ENCODE peak calls at places on chromosomes 4 and X, in ten cellular contexts. N, K, L, G, T, J, U, R, Z and F are unnamed samples.

GRCh38 chr4:39062499-39062898 is 467 bp downstream of the KLHL5 start:
- DNase-seq in J (no peak), N (no peak), U (no peak), R (no peak), G (no peak), L (no peak), T (no peak), K (no peak), Z (no peak), F (no peak)

GRCh38 chr4:82677327-82677726 is 115.5 kb upstream of the TMEM150C start:
- DNase-seq in Z (no peak), G (no peak), L (no peak), U (peak; percentile 50), N (no peak), J (no peak), K (no peak), T (no peak), R (no peak), F (no peak)

GRCh38 chr4:167234388-167234881 is at the start of gene SPOCK3:
- DNase-seq in U (peak; percentile 44), R (peak; percentile 75), T (no peak), K (peak; percentile 28), Z (no peak), L (no peak), N (no peak), G (peak; percentile 52), J (peak; percentile 4), F (peak; percentile 5)

GRCh38 chr4:8188085-8188484 is 11.0 kb upstream of the SH3TC1 start:
- DNase-seq in U (peak; percentile 35), K (no peak), N (peak; percentile 45), L (no peak), G (peak; percentile 79), R (no peak), Z (no peak), T (no peak), J (no peak), F (no peak)

GRCh38 chrX:132086717-132087116 is 41.1 kb downstream of the FRMD7 start:
- DNase-seq in L (no peak), Z (no peak), R (no peak), N (no peak), J (peak; percentile 35), K (no peak), T (no peak), G (no peak), U (peak; percentile 65), F (no peak)

GRCh38 chr4:23922535-23923115 is 32.8 kb upstream of the PPARGC1A start:
- DNase-seq in U (no peak), T (no peak), K (no peak), J (no peak), N (no peak), R (no peak), L (no peak), Z (no peak), G (no peak), F (no peak)

GRCh38 chr4:151325320-151326246 is at the start of gene SH3D19:
- DNase-seq in U (peak; percentile 85), K (peak; percentile 74), R (peak; percentile 80), G (peak; percentile 73), Z (no peak), N (peak; percentile 40), J (peak; percentile 13), L (peak; percentile 99), T (no peak), F (peak; percentile 74)

GRCh38 chr4:7103599-7104365 is 35.9 kb upstream of the GRPEL1 start:
- DNase-seq in U (no peak), K (peak; percentile 81), T (no peak), R (peak; percentile 89), J (peak; percentile 6), N (peak; percentile 28), Z (no peak), G (no peak), L (peak; percentile 86), F (peak; percentile 86)

GRCh38 chr4:56698329-56698728 is 17.2 kb upstream of the HOPX start:
- DNase-seq in J (peak; percentile 62), T (peak; percentile 8), Z (no peak), L (no peak), R (no peak), K (no peak), N (no peak), G (no peak), U (no peak), F (no peak)

GRCh38 chr4:82519072-82519471 is 42.7 kb downstream of the TMEM150C start:
- DNase-seq in K (no peak), L (no peak), R (no peak), U (peak; percentile 48), Z (no peak), J (peak; percentile 56), T (no peak), G (no peak), N (no peak), F (no peak)

GRCh38 chr4:181548873-181549541 is 694.2 kb upstream of the TENM3 start:
- DNase-seq in L (peak; percentile 1), N (no peak), R (no peak), J (peak; percentile 90), Z (no peak), T (peak; percentile 57), G (no peak), K (no peak), U (peak; percentile 20), F (no peak)

GRCh38 chr4:123554819-123555499 is 158.4 kb downstream of the SPRY1 start:
- DNase-seq in J (no peak), T (no peak), N (no peak), U (no peak), G (no peak), L (no peak), R (no peak), Z (no peak), K (no peak), F (no peak)

GRCh38 chr4:95636061-95636460 is 87.3 kb upstream of the UNC5C start:
- DNase-seq in Z (no peak), R (no peak), J (no peak), K (no peak), N (no peak), L (no peak), U (no peak), T (no peak), G (no peak), F (no peak)

GRCh38 chr4:69073375-69073774 is 22.9 kb upstream of the UGT2B7 start:
- DNase-seq in L (no peak), T (no peak), U (no peak), N (no peak), G (no peak), K (no peak), Z (no peak), J (no peak), R (no peak), F (no peak)

GRCh38 chr4:53702334-53703266 is 111.3 kb upstream of the LNX1 start:
- DNase-seq in T (no peak), J (peak; percentile 77), K (peak; percentile 87), N (peak; percentile 62), Z (peak; percentile 87), G (peak; percentile 63), U (peak; percentile 86), L (peak; percentile 63), R (peak; percentile 88), F (peak; percentile 67)

GRCh38 chr4:181858746-181859145 is 384.5 kb upstream of the TENM3 start:
- DNase-seq in T (no peak), U (no peak), K (no peak), J (no peak), G (no peak), N (no peak), Z (no peak), R (no peak), L (no peak), F (no peak)

GRCh38 chrX:47169273-47169672 is 24.3 kb downstream of the RBM10 start:
- DNase-seq in Z (no peak), J (no peak), U (no peak), G (no peak), R (peak; percentile 61), L (no peak), T (no peak), N (no peak), K (no peak), F (no peak)

GRCh38 chr4:121358473-121358872 is 22.3 kb downstream of the QRFPR start:
- DNase-seq in T (no peak), N (no peak), K (no peak), U (peak; percentile 60), Z (no peak), R (no peak), J (peak; percentile 34), G (no peak), L (no peak), F (no peak)
- H3K27ac ChIP-seq in T (no peak overlapping the region), N (no peak overlapping the region), K (no peak overlapping the region), U (no peak overlapping the region), Z (no peak overlapping the region), R (no peak overlapping the region), J (no peak overlapping the region), G (no peak overlapping the region), L (no peak overlapping the region), F (no peak overlapping the region)

DNA sequence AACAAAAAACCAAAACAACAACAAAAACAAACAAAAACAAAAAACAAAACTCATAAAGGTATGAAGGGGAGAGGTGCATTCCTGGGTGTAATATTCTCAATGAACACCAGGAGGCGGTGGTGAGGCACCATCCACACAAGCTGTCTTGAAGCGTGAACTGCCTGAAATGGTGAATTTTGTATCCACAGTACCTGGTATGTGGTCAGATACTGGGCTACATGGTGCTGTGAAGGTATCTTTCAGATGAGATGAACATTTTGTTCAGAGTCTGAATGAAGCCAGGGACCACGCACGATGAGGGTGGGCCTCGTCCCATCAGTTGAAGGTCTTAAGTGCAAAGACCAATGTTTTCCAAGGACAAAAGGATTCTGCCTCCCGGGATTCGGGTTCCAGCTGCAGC is 58.5 kb downstream of the ASMT start:
- DNase-seq in T (no peak), Z (peak; percentile 32), J (no peak), N (no peak), R (peak; percentile 47), L (peak; percentile 27), U (peak; percentile 54), G (peak; percentile 19), K (no peak), F (no peak)
- TF ChIP-seq CTCF in T (peak; percentile 48), Z (peak; percentile 87), J (peak; percentile 66), N (no peak), R (peak; percentile 22), L (peak; percentile 71), U (peak; percentile 77), G (peak; percentile 69), K (no peak), F (peak; percentile 40)

GRCh38 chrX:418927-419729 is 32.4 kb upstream of the PPP2R3B start:
- DNase-seq in N (no peak), L (no peak), G (no peak), U (no peak), K (no peak), T (no peak), R (no peak), J (no peak), Z (no peak), F (no peak)

GRCh38 chrX:410296-410695 is 23.6 kb upstream of the PPP2R3B start:
- DNase-seq in J (no peak), K (no peak), R (no peak), L (no peak), N (no peak), U (no peak), Z (no peak), G (no peak), T (no peak), F (no peak)

GRCh38 chrX:413322-414201 is 26.9 kb upstream of the PPP2R3B start:
- DNase-seq in R (no peak), J (peak; percentile 13), T (no peak), L (no peak), U (no peak), N (no peak), Z (no peak), K (no peak), G (no peak), F (no peak)
- H3K27ac ChIP-seq in R (peak overlapping the region; percentile 39), J (no peak overlapping the region), T (no peak overlapping the region), L (no peak overlapping the region), U (no peak overlapping the region), N (peak overlapping the region; percentile 39), Z (no peak overlapping the region), K (no peak overlapping the region), G (no peak overlapping the region), F (no peak overlapping the region)

GRCh38 chr4:159463235-159463634 is 360.4 kb downstream of the RAPGEF2 start:
- DNase-seq in U (no peak), N (no peak), R (no peak), J (no peak), K (no peak), L (no peak), Z (no peak), G (no peak), T (no peak), F (no peak)
- TF ChIP-seq CTCF in U (no peak), N (no peak), R (no peak), J (peak; percentile 15), K (no peak), L (no peak), Z (peak; percentile 19), G (no peak), T (no peak), F (no peak)